ENCODE peak calls at places on chromosomes 7 and 10, in ten cellular contexts. H is left colon; E is OCI-M1; N is IMR-90; C is RPMI7951; G is activated T-cell treated with anti-CD3 and anti-CD28 coated beads, Interleukin-2, amount 50 U/mL, for 72 hours; X is T-helper 1 cell; U is HFFc6; L is NCI-H2081; Z is AG20443. W is an unnamed sample.

GRCh38 chr7:17236161-17236560 is 62.3 kb upstream of the AHR start:
- DNase-seq in X (no peak), L (no peak), G (no peak), E (no peak), U (no peak), Z (no peak), C (no peak), H (no peak), N (no peak), W (no peak)

GRCh38 chr7:31129067-31129466 is 77.0 kb downstream of the ADCYAP1R1 start:
- DNase-seq in G (no peak), C (no peak), H (no peak), N (no peak), L (peak; percentile 18), Z (no peak), E (no peak), X (no peak), U (no peak), W (no peak)

GRCh38 chr7:120792091-120792860 is 65.7 kb downstream of the TSPAN12 start:
- DNase-seq in E (peak; percentile 74), C (peak; percentile 69), N (peak; percentile 65), X (peak; percentile 26), Z (peak; percentile 84), G (peak; percentile 65), L (peak; percentile 57), H (peak; percentile 58), U (peak; percentile 54), W (peak; percentile 51)

GRCh38 chr10:132804785-132805426 is 19.0 kb upstream of the NKX6-2 start:
- DNase-seq in G (no peak), L (no peak), U (no peak), N (no peak), X (no peak), E (no peak), H (no peak), Z (no peak), C (no peak), W (no peak)

GRCh38 chr10:43904831-43905230 is 256.1 kb upstream of the ZNF32 start:
- DNase-seq in X (no peak), L (no peak), Z (no peak), C (no peak), U (no peak), G (no peak), H (no peak), E (no peak), N (no peak), W (no peak)

GRCh38 chr10:105024184-105024583 is 383.1 kb downstream of the SORCS3 start:
- DNase-seq in Z (no peak), X (no peak), U (no peak), C (no peak), N (no peak), H (no peak), E (no peak), G (no peak), L (peak; percentile 35), W (no peak)

GRCh38 chr10:17115683-17116082 is 13.9 kb downstream of the CUBN start:
- DNase-seq in E (no peak), X (no peak), U (peak; percentile 67), G (no peak), Z (peak; percentile 50), N (peak; percentile 51), L (no peak), C (peak; percentile 66), H (no peak), W (no peak)

GRCh38 chr7:51352174-51353145 is 35.9 kb upstream of the COBL start:
- DNase-seq in H (no peak), U (no peak), C (no peak), E (no peak), Z (no peak), N (no peak), G (no peak), L (no peak), X (no peak), W (no peak)

GRCh38 chr10:86545097-86545496 is 23.5 kb upstream of the WAPL start:
- DNase-seq in Z (no peak), G (no peak), N (no peak), H (no peak), C (peak; percentile 22), L (peak; percentile 92), E (no peak), X (no peak), U (no peak), W (no peak)

GRCh38 chr10:43390791-43391190 is 18.2 kb downstream of the HNRNPF start:
- DNase-seq in E (no peak), H (no peak), G (no peak), U (peak; percentile 67), C (peak; percentile 48), N (peak; percentile 49), L (no peak), Z (no peak), X (peak; percentile 15), W (no peak)

GRCh38 chr10:96578022-96578421 is 8.8 kb downstream of the TM9SF3 start:
- DNase-seq in Z (no peak), G (no peak), L (no peak), E (no peak), X (no peak), N (no peak), C (no peak), H (no peak), U (no peak), W (no peak)

GRCh38 chr7:16543456-16543855 is 16.8 kb downstream of the LRRC72 start:
- DNase-seq in L (no peak), H (no peak), C (no peak), G (no peak), U (no peak), X (no peak), Z (no peak), E (no peak), N (no peak), W (no peak)

GRCh38 chr7:85773116-85773783 is 586.4 kb upstream of the SEMA3D start:
- DNase-seq in U (peak; percentile 57), Z (peak; percentile 45), N (peak; percentile 52), C (peak; percentile 2), L (no peak), E (no peak), X (no peak), G (no peak), H (no peak), W (no peak)

GRCh38 chr10:47401874-47402645 is 18.0 kb upstream of the ZNF488 start:
- DNase-seq in N (no peak), U (no peak), Z (no peak), E (no peak), L (no peak), C (no peak), H (no peak), G (no peak), X (no peak), W (no peak)

GRCh38 chr10:21519981-21520436 is 5.5 kb downstream of the SKIDA1 start:
- DNase-seq in C (peak; percentile 77), E (peak; percentile 71), N (peak; percentile 84), G (no peak), X (no peak), H (no peak), L (peak; percentile 53), U (peak; percentile 66), Z (peak; percentile 35), W (no peak)

GRCh38 chr7:42236266-42237161 is 495 bp downstream of the GLI3 start:
- DNase-seq in X (no peak), U (peak; percentile 46), G (peak; percentile 13), N (peak; percentile 72), L (no peak), H (peak; percentile 33), E (no peak), C (peak; percentile 85), Z (peak; percentile 72), W (peak; percentile 55)

GRCh38 chr10:84296071-84296981 is 32.1 kb upstream of the CCSER2 start:
- DNase-seq in H (no peak), N (peak; percentile 98), Z (peak; percentile 70), G (no peak), C (peak; percentile 17), X (no peak), U (peak; percentile 76), E (no peak), L (peak; percentile 6), W (no peak)

GRCh38 chr10:113232928-113233511 is 283.0 kb downstream of the TCF7L2 start:
- DNase-seq in H (no peak), L (no peak), G (no peak), Z (no peak), C (peak; percentile 5), N (no peak), X (no peak), U (no peak), E (peak; percentile 51), W (no peak)

GRCh38 chr10:124383496-124383895 is 35.2 kb downstream of the OAT start:
- DNase-seq in U (no peak), H (peak; percentile 9), C (no peak), G (no peak), N (no peak), Z (no peak), E (no peak), X (no peak), L (no peak), W (no peak)

GRCh38 chr10:102645741-102646609 is 1.7 kb downstream of the TRIM8 start:
- DNase-seq in N (peak; percentile 96), U (peak; percentile 93), X (peak; percentile 55), C (peak; percentile 97), G (peak; percentile 86), E (peak; percentile 99), H (peak; percentile 90), Z (peak; percentile 88), L (peak; percentile 47), W (peak; percentile 79)

GRCh38 chr10:60496181-60496580 is 106.5 kb upstream of the ANK3 start:
- DNase-seq in U (no peak), E (peak; percentile 23), Z (no peak), H (no peak), N (no peak), C (no peak), L (no peak), X (no peak), G (no peak), W (no peak)

W was measured in GM13976.